ENCODE peak calls at places on chromosome 19, in four cellular contexts. One of them, this sample, is unnamed.

GRCh38 chr19:32318884-32319520 is 26.4 kb upstream of the ZNF507 start:
- DNase-seq in HepG2: no peak
- DNase-seq in HCT116: peak
- DNase-seq in K562: peak
- DNase-seq in this sample: no peak

GRCh38 chr19:14097532-14098151 is 7.1 kb upstream of the SAMD1 start:
- DNase-seq in HepG2: no peak
- DNase-seq in HCT116: no peak
- DNase-seq in K562: peak
- DNase-seq in this sample: no peak

GRCh38 chr19:37583340-37583739 is 11.3 kb downstream of the ZNF571 start:
- DNase-seq in HepG2: no peak
- DNase-seq in HCT116: no peak
- DNase-seq in K562: no peak
- DNase-seq in this sample: no peak

GRCh38 chr19:32702010-32702409 is 10.4 kb downstream of the NUDT19 start:
- DNase-seq in HepG2: peak
- DNase-seq in HCT116: no peak
- DNase-seq in K562: no peak
- DNase-seq in this sample: no peak

GRCh38 chr19:42313096-42313839 is at the start of gene TMEM145:
- DNase-seq in HepG2: no peak
- DNase-seq in HCT116: no peak
- DNase-seq in K562: peak
- DNase-seq in this sample: no peak

GRCh38 chr19:39969266-39969665 is 1.7 kb upstream of the PSMC4 start:
- DNase-seq in HepG2: peak
- DNase-seq in HCT116: no peak
- DNase-seq in K562: no peak
- DNase-seq in this sample: no peak

GRCh38 chr19:36140289-36141038 is 598 bp downstream of the CAPNS1 start:
- DNase-seq in HepG2: peak
- DNase-seq in HCT116: no peak
- DNase-seq in K562: peak
- DNase-seq in this sample: no peak

GRCh38 chr19:4988770-4989251 is 19.9 kb downstream of the KDM4B start:
- DNase-seq in HepG2: no peak
- DNase-seq in HCT116: no peak
- DNase-seq in K562: no peak
- DNase-seq in this sample: no peak

GRCh38 chr19:30334841-30335240 is 37.3 kb upstream of the ZNF536 start:
- DNase-seq in HepG2: no peak
- DNase-seq in HCT116: no peak
- DNase-seq in K562: no peak
- DNase-seq in this sample: no peak

GRCh38 chr19:6115992-6116391 is 5.7 kb upstream of the RFX2 start:
- DNase-seq in HepG2: no peak
- DNase-seq in HCT116: no peak
- DNase-seq in K562: no peak
- DNase-seq in this sample: no peak

GRCh38 chr19:43148233-43148632 is 38.1 kb downstream of the PSG5 start:
- DNase-seq in HepG2: no peak
- DNase-seq in HCT116: no peak
- DNase-seq in K562: no peak
- DNase-seq in this sample: no peak

GRCh38 chr19:8488351-8488750 is 14.1 kb downstream of the PRAM1 start:
- DNase-seq in HepG2: no peak
- DNase-seq in HCT116: no peak
- DNase-seq in K562: no peak
- DNase-seq in this sample: no peak

GRCh38 chr19:14409157-14410053 is 9.7 kb downstream of the DDX39A start:
- DNase-seq in HepG2: no peak
- DNase-seq in HCT116: no peak
- DNase-seq in K562: peak
- DNase-seq in this sample: no peak

GRCh38 chr19:52296400-52296772 is 583 bp upstream of the ZNF480 start:
- DNase-seq in HepG2: peak
- DNase-seq in HCT116: no peak
- DNase-seq in K562: no peak
- DNase-seq in this sample: no peak

GRCh38 chr19:46225558-46226004 is 4.0 kb upstream of the IGFL1 start:
- DNase-seq in HepG2: no peak
- DNase-seq in HCT116: no peak
- DNase-seq in K562: peak
- DNase-seq in this sample: no peak

GRCh38 chr19:28372800-28373199 is 840.2 kb downstream of the UQCRFS1 start:
- DNase-seq in HepG2: no peak
- DNase-seq in HCT116: no peak
- DNase-seq in K562: no peak
- DNase-seq in this sample: no peak

GRCh38 chr19:55525289-55526101 is 11.4 kb downstream of the SBK2 start:
- DNase-seq in HepG2: no peak
- DNase-seq in HCT116: no peak
- DNase-seq in K562: no peak
- DNase-seq in this sample: no peak

GRCh38 chr19:53865918-53866696 is 1.6 kb upstream of the MYADM start:
- DNase-seq in HepG2: peak
- DNase-seq in HCT116: peak
- DNase-seq in K562: peak
- DNase-seq in this sample: no peak

GRCh38 chr19:6273701-6274601 is 5.8 kb downstream of the MLLT1 start:
- DNase-seq in HepG2: peak
- DNase-seq in HCT116: no peak
- DNase-seq in K562: peak
- DNase-seq in this sample: no peak

GRCh38 chr19:1268392-1269064 is 604 bp upstream of the CIRBP start:
- DNase-seq in HepG2: no peak
- DNase-seq in HCT116: no peak
- DNase-seq in K562: no peak
- DNase-seq in this sample: no peak

GRCh38 chr19:30029721-30030510 is 87.9 kb downstream of the URI1 start:
- DNase-seq in HepG2: no peak
- DNase-seq in HCT116: peak
- DNase-seq in K562: no peak
- DNase-seq in this sample: no peak

GRCh38 chr19:39317476-39317875 is 3.2 kb downstream of the LRFN1 start:
- DNase-seq in HepG2: no peak
- DNase-seq in HCT116: no peak
- DNase-seq in K562: no peak
- DNase-seq in this sample: no peak

GRCh38 chr19:12773571-12773970 is 1.8 kb downstream of the HOOK2 start:
- DNase-seq in HepG2: no peak
- DNase-seq in HCT116: no peak
- DNase-seq in K562: no peak
- DNase-seq in this sample: no peak

GRCh38 chr19:50465986-50466771 is 10.1 kb upstream of the EMC10 start:
- DNase-seq in HepG2: peak
- DNase-seq in HCT116: peak
- DNase-seq in K562: peak
- DNase-seq in this sample: no peak

GRCh38 chr19:42191855-42192254 is 25.6 kb downstream of the DEDD2 start:
- DNase-seq in HepG2: peak
- DNase-seq in HCT116: peak
- DNase-seq in K562: no peak
- DNase-seq in this sample: peak

GRCh38 chr19:45716314-45717130 is 14.2 kb downstream of the FBXO46 start:
- DNase-seq in HepG2: no peak
- DNase-seq in HCT116: no peak
- DNase-seq in K562: peak
- DNase-seq in this sample: no peak

GRCh38 chr19:19610376-19611240 is 7.9 kb downstream of the PBX4 start:
- DNase-seq in HepG2: no peak
- DNase-seq in HCT116: no peak
- DNase-seq in K562: no peak
- DNase-seq in this sample: no peak

GRCh38 chr19:55549500-55550320 is 4.4 kb upstream of the SBK3 start:
- DNase-seq in HepG2: peak
- DNase-seq in HCT116: peak
- DNase-seq in K562: no peak
- DNase-seq in this sample: peak

GRCh38 chr19:39671739-39672363 is 16.1 kb downstream of the LGALS16 start:
- DNase-seq in HepG2: peak
- DNase-seq in HCT116: peak
- DNase-seq in K562: no peak
- DNase-seq in this sample: peak

GRCh38 chr19:1355258-1355973 is 28.3 kb upstream of the NDUFS7 start:
- DNase-seq in HepG2: no peak
- DNase-seq in HCT116: no peak
- DNase-seq in K562: peak
- DNase-seq in this sample: no peak

GRCh38 chr19:1767464-1767933 is 14.2 kb downstream of the ONECUT3 start:
- DNase-seq in HepG2: no peak
- DNase-seq in HCT116: no peak
- DNase-seq in K562: peak
- DNase-seq in this sample: no peak

GRCh38 chr19:835201-835810 is 5.5 kb upstream of the PRTN3 start:
- DNase-seq in HepG2: no peak
- DNase-seq in HCT116: no peak
- DNase-seq in K562: no peak
- DNase-seq in this sample: no peak

GRCh38 chr19:47779524-47780214 is 1.2 kb downstream of the SELENOW start:
- DNase-seq in HepG2: no peak
- DNase-seq in HCT116: no peak
- DNase-seq in K562: peak
- DNase-seq in this sample: no peak
- TF ChIP-seq SIN3A in HepG2: no peak
- TF ChIP-seq SIN3A in HCT116: no peak
- TF ChIP-seq SIN3A in K562: no peak
- TF ChIP-seq SIN3A in this sample: no peak

DNA sequence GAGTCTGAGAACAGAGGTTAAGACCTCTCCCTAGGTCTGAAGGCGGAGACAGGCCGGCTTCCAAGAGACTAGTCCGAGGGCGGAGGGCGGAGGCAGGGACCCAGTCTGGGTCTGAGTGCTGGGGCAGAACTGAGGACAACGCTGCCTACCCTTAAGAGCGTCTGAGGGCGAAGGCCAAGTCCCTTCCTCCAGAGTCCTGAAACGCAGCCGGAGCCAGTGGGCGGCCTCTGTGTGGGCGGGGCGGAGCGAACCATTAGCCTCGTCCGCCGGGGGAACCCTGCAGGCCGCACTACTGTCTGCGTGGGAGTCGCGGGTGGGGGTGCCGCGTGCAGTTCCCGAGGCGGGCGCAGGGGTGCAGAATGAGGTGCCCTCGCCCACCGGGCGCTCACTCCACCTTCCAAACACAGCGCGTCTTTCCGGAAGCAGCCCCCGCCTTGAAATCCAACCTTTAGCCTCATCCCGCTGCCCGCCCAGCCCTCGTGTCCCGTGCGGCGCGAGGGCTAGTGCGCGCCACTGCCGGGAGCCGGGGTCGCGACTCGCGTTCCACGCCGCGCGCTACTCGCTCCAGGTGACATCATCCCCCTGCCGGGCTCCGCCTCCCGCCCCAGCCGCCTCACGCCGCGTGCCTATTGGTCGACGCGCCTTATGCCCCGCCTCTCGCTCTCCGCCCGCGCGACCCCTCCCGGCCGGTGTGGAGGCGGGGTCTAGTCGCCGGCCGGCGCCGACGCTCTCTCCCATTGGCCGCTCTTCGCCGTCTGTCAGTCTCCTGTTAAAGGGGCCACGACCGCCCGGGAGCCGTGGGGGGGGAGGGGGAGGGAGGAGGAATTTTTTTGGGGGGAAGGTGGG is at the start of gene C19orf73:
- DNase-seq in HepG2: peak
- DNase-seq in HCT116: peak
- DNase-seq in K562: peak
- DNase-seq in this sample: peak
- TF ChIP-seq REST in HepG2: peak
- TF ChIP-seq REST in HCT116: no peak
- TF ChIP-seq REST in K562: peak
- TF ChIP-seq REST in this sample: peak

GRCh38 chr19:3276341-3276799 is 51.9 kb downstream of the CELF5 start:
- DNase-seq in HepG2: peak
- DNase-seq in HCT116: peak
- DNase-seq in K562: peak
- DNase-seq in this sample: no peak
- TF ChIP-seq TCF7L2 in HepG2: no peak
- TF ChIP-seq TCF7L2 in HCT116: no peak
- TF ChIP-seq TCF7L2 in K562: no peak
- TF ChIP-seq TCF7L2 in this sample: no peak

GRCh38 chr19:17794731-17795494 is at the start of gene B3GNT3:
- DNase-seq in HepG2: peak
- DNase-seq in HCT116: peak
- DNase-seq in K562: peak
- DNase-seq in this sample: no peak
- TF ChIP-seq SIN3A in HepG2: peak
- TF ChIP-seq SIN3A in HCT116: no peak
- TF ChIP-seq SIN3A in K562: no peak
- TF ChIP-seq SIN3A in this sample: no peak

GRCh38 chr19:34767967-34768366 is 5.0 kb downstream of the ZNF599 start:
- DNase-seq in HepG2: no peak
- DNase-seq in HCT116: no peak
- DNase-seq in K562: no peak
- DNase-seq in this sample: no peak

GRCh38 chr19:34778342-34778741 is 5.3 kb upstream of the ZNF599 start:
- DNase-seq in HepG2: no peak
- DNase-seq in HCT116: no peak
- DNase-seq in K562: no peak
- DNase-seq in this sample: no peak

GRCh38 chr19:34774857-34775256 is 1.8 kb upstream of the ZNF599 start:
- DNase-seq in HepG2: no peak
- DNase-seq in HCT116: no peak
- DNase-seq in K562: no peak
- DNase-seq in this sample: no peak

GRCh38 chr19:34773555-34773864 is 495 bp upstream of the ZNF599 start:
- DNase-seq in HepG2: no peak
- DNase-seq in HCT116: no peak
- DNase-seq in K562: no peak
- DNase-seq in this sample: no peak

DNA sequence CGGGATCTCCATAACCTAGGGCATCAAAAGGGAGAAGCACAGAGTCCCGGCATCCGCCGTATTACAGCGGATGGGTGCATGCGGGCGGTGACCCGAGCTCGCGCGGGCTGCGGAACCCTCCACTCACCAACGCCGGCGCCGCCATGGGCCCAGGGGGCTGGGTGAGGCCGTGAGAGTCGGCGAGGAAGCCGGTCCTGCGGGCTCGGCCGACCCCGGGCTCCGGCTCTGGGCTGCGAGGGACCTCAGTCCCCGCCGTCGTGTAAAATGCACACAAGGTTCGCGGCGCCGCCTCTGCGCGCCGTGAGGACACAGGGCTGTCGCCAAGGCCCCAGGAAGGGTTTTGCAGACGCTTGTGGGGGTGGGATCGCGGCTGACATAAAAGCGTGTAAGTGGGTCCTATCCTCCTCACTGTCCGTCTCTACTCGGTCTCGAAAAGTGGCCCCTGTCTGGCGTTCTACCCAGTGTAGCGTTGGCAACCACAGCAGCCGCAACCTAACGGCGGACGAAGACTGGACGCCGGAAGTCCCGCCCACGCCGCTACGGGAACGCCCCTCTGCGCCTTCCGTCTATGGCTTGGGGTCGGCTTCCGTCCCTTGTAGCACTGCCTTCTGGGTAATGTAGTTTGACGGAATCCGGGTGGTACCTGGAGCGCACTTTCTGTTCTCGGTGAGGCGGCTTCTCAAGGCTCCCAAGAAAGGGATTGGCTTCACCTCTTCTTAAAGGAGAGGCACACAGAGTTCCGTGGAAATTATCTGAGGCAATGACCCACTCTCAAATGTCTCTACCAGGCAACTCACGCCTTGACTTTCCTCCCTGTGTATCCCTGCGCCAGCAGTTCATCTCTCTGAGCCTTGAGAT is at the start of gene ZNF599:
- DNase-seq in HepG2: peak
- DNase-seq in HCT116: peak
- DNase-seq in K562: peak
- DNase-seq in this sample: peak
- TF ChIP-seq REST in HepG2: no peak
- TF ChIP-seq REST in HCT116: no peak
- TF ChIP-seq REST in K562: no peak
- TF ChIP-seq REST in this sample: peak

This sample was measured in Panc1.